ENCODE peak calls at places on chromosomes 4 and X, in eight cellular contexts. C is MM.1S, F is GM23248, Z is GM23338, W is PC-3, S is neural progenitor cell, K is hepatocyte, Y is HCT116. J is an unnamed sample.

GRCh38 chrX:72254835-72255234 is 16.0 kb upstream of the ERCC6L start:
- DNase-seq in Z (peak; percentile 28), S (peak; percentile 53), C (no peak), F (no peak), W (no peak), K (no peak), Y (no peak), J (no peak)

GRCh38 chr4:178026999-178027398 is 584.8 kb upstream of the AGA start:
- DNase-seq in K (no peak), Y (no peak), S (no peak), W (no peak), C (no peak), F (no peak), Z (no peak), J (no peak)

GRCh38 chr4:173469622-173470021 is 60.4 kb downstream of the HAND2 start:
- DNase-seq in C (no peak), K (no peak), Y (no peak), F (no peak), S (peak; percentile 3), W (no peak), Z (no peak), J (no peak)

GRCh38 chrX:47497274-47497673 is 14.3 kb upstream of the ZNF41 start:
- DNase-seq in S (no peak), K (no peak), F (peak; percentile 61), W (peak; percentile 62), Y (no peak), C (peak; percentile 15), Z (no peak), J (peak; percentile 23)

GRCh38 chr4:67907650-67908049 is 23.8 kb upstream of the TMPRSS11D start:
- DNase-seq in Z (no peak), F (no peak), C (no peak), Y (no peak), K (no peak), S (no peak), W (no peak), J (no peak)

GRCh38 chrX:11143931-11144678 is 33.0 kb downstream of the HCCS start:
- DNase-seq in K (peak; percentile 85), F (peak; percentile 74), Z (peak; percentile 82), S (peak; percentile 78), Y (peak; percentile 63), W (peak; percentile 91), C (peak; percentile 65), J (peak; percentile 79)

GRCh38 chr4:139337612-139338011 is 35.3 kb upstream of the NDUFC1 start:
- DNase-seq in W (no peak), S (no peak), K (no peak), Z (no peak), Y (no peak), C (no peak), F (no peak), J (no peak)

GRCh38 chr4:59920414-59920813 is 1279.7 kb upstream of the ADGRL3 start:
- DNase-seq in K (no peak), F (no peak), C (peak; percentile 33), Y (no peak), W (no peak), S (peak; percentile 51), Z (peak; percentile 45), J (no peak)

GRCh38 chrX:2351321-2351720 is 149.5 kb downstream of the DHRSX start:
- DNase-seq in S (no peak), W (peak; percentile 54), K (peak; percentile 21), Y (no peak), C (no peak), Z (no peak), F (peak; percentile 84), J (no peak)

GRCh38 chr4:19684079-19684478 is 567.6 kb upstream of the SLIT2 start:
- DNase-seq in Z (no peak), Y (no peak), C (no peak), K (no peak), W (no peak), S (no peak), F (peak; percentile 6), J (no peak)

GRCh38 chr4:169054879-169055278 is 44.8 kb upstream of the CBR4 start:
- DNase-seq in C (no peak), Y (no peak), W (no peak), K (no peak), Z (no peak), S (no peak), F (no peak), J (no peak)

GRCh38 chrX:140744085-140744484 is 34.5 kb downstream of the LINC00632 start:
- DNase-seq in Y (no peak), F (no peak), Z (no peak), S (no peak), W (peak; percentile 40), K (no peak), C (no peak), J (no peak)

GRCh38 chrX:44314259-44314734 is 29.2 kb downstream of the EFHC2 start:
- DNase-seq in Z (no peak), K (peak; percentile 33), S (no peak), W (peak; percentile 42), F (peak; percentile 57), Y (no peak), C (peak; percentile 24), J (no peak)

GRCh38 chrX:109740076-109740809 is 7.2 kb upstream of the ACSL4 start:
- DNase-seq in C (no peak), W (peak; percentile 60), Y (no peak), K (peak; percentile 30), S (no peak), F (peak; percentile 38), Z (no peak), J (no peak)

GRCh38 chr4:74734995-74735394 is 59.3 kb downstream of the BTC start:
- DNase-seq in F (no peak), C (no peak), Z (no peak), W (no peak), S (no peak), K (no peak), Y (no peak), J (no peak)

GRCh38 chrX:47840106-47840505 is 3.4 kb downstream of the ZNF81 start:
- DNase-seq in W (no peak), Y (no peak), Z (no peak), C (no peak), F (no peak), S (no peak), K (no peak), J (no peak)

GRCh38 chr4:112956458-112956857 is 93.0 kb upstream of the ANK2 start:
- DNase-seq in S (no peak), K (no peak), F (no peak), C (no peak), Y (no peak), W (no peak), Z (no peak), J (no peak)

GRCh38 chrX:105829006-105829405 is 6.7 kb downstream of the NRK start:
- DNase-seq in Y (no peak), F (no peak), W (peak; percentile 16), Z (no peak), C (no peak), S (no peak), K (no peak), J (no peak)

GRCh38 chr4:10417720-10418119 is 39.5 kb downstream of the ZNF518B start:
- DNase-seq in W (no peak), K (no peak), Z (no peak), S (no peak), Y (no peak), C (no peak), F (peak; percentile 3), J (no peak)

GRCh38 chr4:14719053-14719452 is 283.2 kb upstream of the CPEB2 start:
- DNase-seq in F (peak; percentile 48), Y (no peak), K (peak; percentile 36), Z (no peak), S (no peak), W (peak; percentile 78), C (no peak), J (no peak)
- H2AFZ ChIP-seq in F (peak overlapping the region; percentile 24), Y (no peak overlapping the region), K (no peak overlapping the region), Z (no peak overlapping the region), S (no peak overlapping the region), W (peak overlapping the region; percentile 55), C (no peak overlapping the region), J (no peak overlapping the region)

GRCh38 chr4:78019494-78019893 is 37.6 kb upstream of the FRAS1 start:
- DNase-seq in C (no peak), Y (no peak), Z (no peak), F (no peak), K (no peak), W (no peak), S (no peak), J (no peak)

GRCh38 chr4:78022517-78022916 is 34.6 kb upstream of the FRAS1 start:
- DNase-seq in W (no peak), Z (no peak), F (peak; percentile 13), Y (no peak), C (no peak), K (no peak), S (no peak), J (no peak)

GRCh38 chr4:78024692-78025091 is 32.4 kb upstream of the FRAS1 start:
- DNase-seq in W (no peak), C (no peak), F (peak; percentile 18), Y (no peak), Z (no peak), S (no peak), K (no peak), J (no peak)

GRCh38 chr4:78020677-78021076 is 36.4 kb upstream of the FRAS1 start:
- DNase-seq in W (peak; percentile 4), Y (no peak), C (no peak), Z (no peak), S (no peak), F (no peak), K (peak; percentile 24), J (no peak)

GRCh38 chr4:78024085-78024484 is 33.0 kb upstream of the FRAS1 start:
- DNase-seq in Z (no peak), W (no peak), K (no peak), S (no peak), F (peak; percentile 44), C (no peak), Y (no peak), J (no peak)
- TF ChIP-seq EZH2phosphoT487 in Z (no peak), W (no peak), K (no peak), S (no peak), F (no peak), C (no peak), Y (no peak), J (no peak)

DNA sequence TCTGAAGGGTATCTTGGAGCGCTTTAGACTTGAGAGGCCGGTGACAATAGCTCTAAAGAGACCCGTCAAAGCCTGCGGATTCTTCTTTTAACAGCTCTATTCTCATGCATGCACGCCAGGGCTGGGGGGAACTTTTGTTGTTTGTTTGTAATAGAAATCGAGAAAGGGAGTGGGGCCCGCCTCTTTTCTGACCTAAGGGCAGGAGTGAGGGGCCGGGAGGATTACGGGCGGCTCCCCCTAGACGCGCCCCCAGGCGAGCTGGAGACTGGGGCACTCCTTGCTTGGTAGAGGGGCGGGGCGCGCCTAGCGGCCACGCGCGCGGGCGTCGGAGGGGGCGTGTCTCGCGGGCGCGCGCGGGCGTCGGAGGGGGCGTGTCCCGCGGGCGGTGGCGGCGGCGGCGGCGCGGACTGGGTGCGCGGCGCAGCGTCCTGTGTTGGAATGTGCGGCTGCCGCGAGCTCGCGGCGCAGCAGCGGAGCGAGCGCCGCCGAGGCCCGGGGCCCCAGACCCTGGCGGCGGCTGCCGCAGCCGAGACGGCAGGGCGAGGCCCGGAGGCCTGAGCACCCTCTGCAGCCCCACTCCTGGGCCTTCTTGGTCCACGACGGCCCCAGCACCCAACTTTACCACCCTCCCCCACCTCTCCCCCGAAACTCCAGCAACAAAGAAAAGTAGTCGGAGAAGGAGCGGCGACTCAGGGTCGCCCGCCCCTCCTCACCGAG is at the start of gene REST:
- DNase-seq in W (peak; percentile 79), K (peak; percentile 93), S (peak; percentile 96), C (peak; percentile 74), Y (no peak), Z (peak; percentile 97), F (peak; percentile 90), J (peak; percentile 86)
- H2AFZ ChIP-seq in W (peak within 1 kb of the TSS; percentile 98), K (peak within 1 kb of the TSS; percentile 99), S (peak within 1 kb of the TSS; percentile 61), C (peak within 1 kb of the TSS; percentile 94), Y (peak within 1 kb of the TSS; percentile 95), Z (no peak within 1 kb of the TSS), F (peak within 1 kb of the TSS; percentile 91), J (peak within 1 kb of the TSS; percentile 49)

GRCh38 chrX:15619053-15619772 is 18.5 kb upstream of the ACE2 start:
- DNase-seq in W (peak; percentile 93), C (no peak), K (peak; percentile 78), Z (no peak), S (no peak), F (peak; percentile 10), Y (peak; percentile 76), J (no peak)
- TF ChIP-seq EZH2phosphoT487 in W (no peak), C (no peak), K (no peak), Z (no peak), S (no peak), F (no peak), Y (no peak), J (no peak)